ENCODE peak calls at places on chromosomes 11 and 22, in six cellular contexts. N is fibroblast of mammary gland, I is A673, Y is left lung, M is AG10803, G is kidney epithelial cell. T is an unnamed sample.

GRCh38 chr11:125376117-125376516 is 119.9 kb downstream of the FEZ1 start:
- DNase-seq in N (peak), I (no peak), Y (peak), M (no peak), G (no peak), T (peak)

GRCh38 chr11:2707736-2708135 is 7.9 kb upstream of the KCNQ1OT1 start:
- DNase-seq in N (no peak), I (no peak), Y (no peak), M (no peak), G (no peak), T (no peak)

GRCh38 chr11:117197516-117198456 is 1.4 kb upstream of the TAGLN start:
- DNase-seq in N (no peak), I (no peak), Y (peak), M (no peak), G (no peak), T (peak)

GRCh38 chr11:113110046-113110445 is 148.8 kb downstream of the NCAM1 start:
- DNase-seq in N (no peak), I (no peak), Y (no peak), M (no peak), G (no peak), T (no peak)

GRCh38 chr11:43992834-43993637 is 50.6 kb downstream of the C11orf96 start:
- DNase-seq in N (no peak), I (no peak), Y (no peak), M (peak), G (no peak), T (peak)

GRCh38 chr11:123264431-123264780 is 69.4 kb upstream of the CLMP start:
- DNase-seq in N (no peak), I (no peak), Y (no peak), M (no peak), G (no peak), T (no peak)

GRCh38 chr11:1200611-1201191 is 22.2 kb upstream of the MUC5B start:
- DNase-seq in N (no peak), I (no peak), Y (no peak), M (no peak), G (no peak), T (no peak)

GRCh38 chr11:62933285-62933684 is 12.1 kb upstream of the CHRM1 start:
- DNase-seq in N (no peak), I (no peak), Y (no peak), M (no peak), G (no peak), T (no peak)

GRCh38 chr11:72950685-72951084 is 136.5 kb downstream of the ATG16L2 start:
- DNase-seq in N (no peak), I (no peak), Y (no peak), M (no peak), G (no peak), T (no peak)
- TF ChIP-seq CTCF in N (no peak), I (no peak), Y (no peak), M (no peak), G (no peak), T (no peak)

DNA sequence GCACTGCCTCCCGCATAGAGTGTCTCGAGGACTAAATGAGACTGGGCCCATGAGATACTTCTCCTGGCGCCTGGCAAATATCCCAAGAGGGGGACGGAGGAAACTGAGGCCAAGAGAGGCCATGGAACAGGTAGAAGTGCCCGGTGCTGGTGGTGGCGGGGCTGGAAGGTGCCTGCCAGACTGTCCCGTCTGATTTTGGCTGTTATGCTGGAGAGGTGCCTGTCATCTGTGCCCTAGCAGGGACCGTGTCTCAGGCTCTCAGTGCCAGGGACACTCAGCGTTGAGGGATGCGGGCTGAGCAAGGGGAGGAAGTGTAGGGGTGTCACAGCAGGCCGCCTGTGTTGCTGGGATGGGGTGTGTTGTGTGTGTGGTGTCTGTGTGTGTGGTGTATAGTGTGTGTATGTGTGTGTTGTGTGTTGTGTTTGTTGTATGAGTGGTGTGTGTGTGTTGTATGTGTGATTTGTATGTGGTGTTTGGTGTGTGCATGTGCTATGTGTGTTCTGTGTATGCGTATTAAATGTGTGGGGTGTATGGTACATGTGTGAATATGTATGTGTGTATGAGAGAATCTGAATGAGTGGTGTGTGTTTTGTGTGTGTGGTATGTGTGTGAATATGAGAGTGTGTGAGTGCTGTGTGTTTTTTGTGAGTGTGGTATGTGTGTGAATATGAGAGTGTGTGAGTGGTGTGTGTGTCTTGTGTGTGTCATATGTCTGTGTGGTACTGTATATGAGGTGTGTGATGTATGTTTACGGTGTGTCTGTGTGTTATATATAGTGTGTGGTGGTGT is 21.3 kb upstream of the SHISAL1 start:
- DNase-seq in N (no peak), I (no peak), Y (no peak), M (no peak), G (no peak), T (no peak)
- H3K4me3 ChIP-seq in N (no peak), I (no peak), Y (no peak), M (no peak), G (no peak), T (no peak)

DNA sequence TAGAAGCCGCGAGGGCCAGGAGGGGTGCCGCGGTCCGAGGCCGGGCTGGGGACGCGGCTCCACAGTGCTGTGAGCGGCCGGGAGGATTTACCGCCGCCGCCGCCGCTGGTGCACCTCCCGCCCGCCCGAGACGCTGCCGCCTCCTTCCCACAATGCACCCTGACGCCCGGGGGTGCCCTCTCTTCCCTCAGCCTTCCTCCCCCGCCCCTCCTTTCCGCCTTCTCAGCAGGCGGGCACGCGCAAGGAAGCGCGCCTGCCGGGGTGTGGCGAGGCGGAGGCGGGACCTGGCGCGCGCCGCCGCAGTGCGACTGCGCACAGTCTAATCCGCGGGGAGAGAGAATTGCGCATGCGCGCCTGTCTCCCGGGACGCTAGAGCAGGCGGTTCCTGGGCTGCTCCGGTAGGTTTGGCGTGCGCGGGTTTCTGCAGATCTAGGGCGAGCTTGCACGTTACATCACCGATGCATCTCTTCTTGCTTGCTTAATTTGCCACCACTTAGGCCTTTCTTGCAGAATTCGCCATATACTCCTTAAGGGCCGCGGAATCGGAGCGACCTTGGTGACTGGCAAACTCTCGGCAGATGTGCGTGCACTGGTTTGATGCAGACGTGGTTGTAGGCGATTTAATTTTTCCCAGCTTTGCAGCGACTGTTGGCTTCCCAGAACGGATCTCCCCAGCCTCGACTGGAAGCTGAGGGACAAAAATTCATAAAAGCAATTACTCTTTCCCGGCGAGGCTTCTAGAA is at the start of the genes GVQW3 and THAP12:
- DNase-seq in N (peak), I (peak), Y (peak), M (peak), G (peak), T (peak)
- TF ChIP-seq CTCF in N (no peak), I (peak), Y (no peak), M (no peak), G (no peak), T (no peak)

GRCh38 chr11:33257160-33257896 is at the start of gene HIPK3:
- DNase-seq in N (peak), I (peak), Y (peak), M (peak), G (no peak), T (peak)
- H3K4me3 ChIP-seq in N (peak), I (peak), Y (peak), M (peak), G (peak), T (peak)

GRCh38 chr11:19802773-19803293 is 90.2 kb downstream of the NAV2 start:
- DNase-seq in N (no peak), I (no peak), Y (no peak), M (no peak), G (no peak), T (no peak)

GRCh38 chr11:19803506-19803998 is 90.9 kb downstream of the NAV2 start:
- DNase-seq in N (no peak), I (no peak), Y (no peak), M (no peak), G (no peak), T (no peak)

GRCh38 chr11:19800714-19801519 is 88.3 kb downstream of the NAV2 start:
- DNase-seq in N (peak), I (no peak), Y (no peak), M (peak), G (no peak), T (no peak)

GRCh38 chr11:19795082-19795481 is 82.4 kb downstream of the NAV2 start:
- DNase-seq in N (no peak), I (no peak), Y (no peak), M (no peak), G (no peak), T (no peak)

DNA sequence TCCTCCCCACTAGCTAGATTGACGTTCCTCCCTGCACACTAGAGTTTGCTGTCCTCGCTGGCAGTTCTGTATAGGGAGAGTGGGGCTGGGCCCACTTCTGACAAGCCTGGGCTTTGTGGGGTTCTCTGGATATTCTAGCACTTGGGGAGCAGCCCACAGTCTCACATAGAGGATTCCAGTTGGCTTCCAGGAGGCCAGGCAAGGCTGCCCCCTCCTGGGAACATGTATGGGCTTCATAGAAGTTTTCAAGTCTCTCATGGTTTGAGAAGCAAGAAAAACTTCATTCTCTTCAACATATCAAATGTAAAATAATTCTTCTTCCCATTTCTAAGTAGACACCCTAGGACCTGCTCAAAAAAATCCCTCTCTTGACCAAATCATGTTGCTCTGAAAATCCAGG is 87.5 kb downstream of the NAV2 start:
- DNase-seq in N (no peak), I (no peak), Y (no peak), M (no peak), G (no peak), T (no peak)
- TF ChIP-seq CTCF in N (peak), I (peak), Y (no peak), M (peak), G (peak), T (peak)